ENCODE peak calls at places on chromosomes 6 and 20, in four cellular contexts. I is mesendoderm, U is IMR-90, V is neuronal stem cell. J is an unnamed sample.

GRCh38 chr6:52731719-52732118 is 31.6 kb downstream of the GSTA2 start:
- DNase-seq in I (no peak), V (no peak), U (no peak), J (peak; percentile 50)

GRCh38 chr6:90375681-90376439 is 79.2 kb upstream of the BACH2 start:
- DNase-seq in V (no peak), I (no peak), U (peak; percentile 87), J (no peak)

GRCh38 chr6:84136364-84137050 is 90.9 kb downstream of the CEP162 start:
- DNase-seq in U (peak; percentile 33), V (no peak), I (no peak), J (no peak)

GRCh38 chr6:155872961-155873360 is 417.3 kb upstream of the NOX3 start:
- DNase-seq in U (no peak), V (no peak), I (no peak), J (peak; percentile 34)

GRCh38 chr6:37059344-37060194 is 54.1 kb downstream of the FGD2 start:
- DNase-seq in V (peak; percentile 70), I (peak; percentile 98), U (peak; percentile 97), J (peak; percentile 88)

GRCh38 chr20:53899351-53900167 is 170.8 kb downstream of the BCAS1 start:
- DNase-seq in I (no peak), U (peak; percentile 87), V (no peak), J (no peak)

GRCh38 chr20:52490715-52491430 is 299.3 kb upstream of the ZFP64 start:
- DNase-seq in I (peak; percentile 85), U (peak; percentile 98), V (no peak), J (no peak)

GRCh38 chr6:153595903-153596302 is 443.1 kb upstream of the OPRM1 start:
- DNase-seq in I (no peak), U (no peak), V (no peak), J (no peak)

GRCh38 chr6:82711992-82712788 is 348.6 kb downstream of the TPBG start:
- DNase-seq in U (no peak), V (no peak), I (peak; percentile 7), J (no peak)

GRCh38 chr20:25340380-25340779 is 50.3 kb downstream of the ABHD12 start:
- DNase-seq in U (no peak), I (no peak), V (no peak), J (no peak)

GRCh38 chr6:66731310-66731709 is 1024.3 kb upstream of the EYS start:
- DNase-seq in I (no peak), V (no peak), U (no peak), J (no peak)

GRCh38 chr6:167764713-167765479 is 61.8 kb upstream of the AFDN start:
- DNase-seq in U (no peak), I (no peak), V (no peak), J (no peak)

DNA sequence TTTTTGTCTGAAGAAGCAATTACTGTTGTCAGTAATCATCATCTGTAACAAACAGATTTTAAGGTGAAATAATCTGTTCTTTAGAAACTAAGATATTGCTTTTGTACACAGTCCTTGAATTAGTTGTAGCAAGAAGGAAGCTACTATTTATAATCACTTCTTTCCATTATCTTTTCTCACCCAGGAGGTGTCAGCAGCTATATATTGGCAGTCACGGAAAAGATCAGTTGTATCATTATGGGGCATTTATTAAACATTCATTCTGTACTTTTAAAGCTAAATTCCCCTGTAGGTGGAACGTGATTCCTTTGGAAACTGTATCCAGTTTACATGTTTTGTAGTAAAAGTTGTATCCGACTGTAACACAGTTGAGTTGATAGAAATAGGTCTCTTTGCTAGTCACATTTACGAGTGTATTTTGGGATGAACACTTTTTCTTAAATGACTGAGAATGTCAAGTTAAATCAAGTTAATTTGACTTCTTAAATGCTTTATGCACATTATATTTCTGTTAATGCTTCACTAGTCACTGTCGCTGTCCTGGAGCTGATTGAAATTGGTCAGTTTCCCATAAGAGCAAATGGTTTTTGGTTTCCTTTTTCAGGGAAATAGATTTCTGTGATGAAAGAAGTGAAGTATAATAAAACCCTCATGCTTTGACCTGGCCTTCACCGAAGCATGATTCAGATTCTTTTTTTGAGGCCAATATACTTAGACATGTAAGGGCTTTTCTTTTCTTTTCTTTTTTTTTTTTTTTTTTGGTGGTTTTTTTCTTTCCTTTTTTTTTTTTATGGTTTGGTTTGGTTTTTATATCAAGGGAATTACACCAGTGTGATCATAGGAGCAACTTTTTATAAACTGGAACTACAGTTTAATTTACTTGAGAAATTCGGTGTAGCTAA is 5.1 kb downstream of the QKI start:
- DNase-seq in I (no peak), V (no peak), U (peak; percentile 44), J (no peak)
- H3K27ac ChIP-seq in I (no peak overlapping the region), V (no peak overlapping the region), U (no peak overlapping the region), J (no peak overlapping the region)

GRCh38 chr6:157985378-157986155 is 3.9 kb downstream of the SYNJ2 start:
- DNase-seq in I (peak; percentile 65), V (no peak), U (no peak), J (no peak)
- H3K18ac ChIP-seq in I (no peak overlapping the region), V (no peak overlapping the region), U (peak overlapping the region; percentile 58), J (no peak overlapping the region)

DNA sequence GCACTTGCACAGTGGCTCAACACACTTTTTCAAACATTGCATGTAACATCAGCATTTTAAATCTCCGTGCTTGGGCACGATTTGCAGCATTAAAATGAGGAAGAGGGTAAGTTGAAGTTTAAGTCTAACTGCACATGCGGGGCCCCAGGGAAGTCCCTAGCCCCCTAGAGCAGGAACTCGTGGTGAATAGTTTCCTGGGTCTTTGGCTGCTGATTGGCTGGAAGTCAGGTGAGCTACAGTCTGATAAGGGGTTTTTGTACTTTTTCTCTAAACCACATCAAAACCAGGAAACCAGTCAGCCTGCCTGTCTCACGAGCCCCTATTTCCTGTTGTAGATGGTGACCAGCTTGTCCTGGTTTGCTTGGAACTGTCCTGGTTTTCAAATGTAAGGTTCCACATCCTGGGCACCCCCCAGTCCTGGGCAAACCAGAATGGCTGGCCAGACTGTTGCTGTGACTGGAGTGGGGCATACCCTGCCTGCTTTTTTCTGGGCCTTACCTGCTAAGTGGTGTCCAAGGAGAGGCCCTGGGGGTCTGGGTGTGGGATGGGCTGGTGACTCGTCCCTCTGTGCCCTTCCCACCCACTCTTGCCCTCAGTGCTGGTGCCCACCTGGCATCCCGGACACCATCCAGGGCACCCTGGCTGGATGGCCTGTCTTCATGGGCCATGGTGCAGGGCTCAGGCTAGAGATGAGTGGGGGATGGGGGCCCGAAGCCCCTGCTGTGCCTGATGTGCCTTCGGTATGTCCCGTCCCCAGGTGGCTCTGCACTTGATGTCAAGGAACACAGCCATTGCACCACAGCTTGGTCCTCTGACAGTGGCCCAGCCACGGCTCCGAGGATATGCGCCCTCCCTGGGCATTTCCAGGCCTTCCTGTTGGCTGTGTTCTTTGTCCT is 31.8 kb downstream of the SUN5 start:
- DNase-seq in I (peak; percentile 69), U (no peak), V (no peak), J (peak; percentile 47)
- H3K27ac ChIP-seq in I (peak overlapping the region; percentile 92), U (no peak overlapping the region), V (peak overlapping the region; percentile 31), J (no peak overlapping the region)

GRCh38 chr20:31972481-31973386 is 4.8 kb downstream of the XKR7 start:
- DNase-seq in V (no peak), I (peak; percentile 79), U (peak; percentile 36), J (no peak)

GRCh38 chr20:31974975-31975481 is 7.1 kb downstream of the XKR7 start:
- DNase-seq in V (peak; percentile 52), I (peak; percentile 38), U (no peak), J (peak; percentile 76)

GRCh38 chr20:31977080-31977479 is 9.1 kb downstream of the XKR7 start:
- DNase-seq in U (no peak), V (no peak), I (no peak), J (no peak)

GRCh38 chr20:31975874-31976273 is 7.9 kb downstream of the XKR7 start:
- DNase-seq in I (no peak), V (no peak), U (no peak), J (no peak)

DNA sequence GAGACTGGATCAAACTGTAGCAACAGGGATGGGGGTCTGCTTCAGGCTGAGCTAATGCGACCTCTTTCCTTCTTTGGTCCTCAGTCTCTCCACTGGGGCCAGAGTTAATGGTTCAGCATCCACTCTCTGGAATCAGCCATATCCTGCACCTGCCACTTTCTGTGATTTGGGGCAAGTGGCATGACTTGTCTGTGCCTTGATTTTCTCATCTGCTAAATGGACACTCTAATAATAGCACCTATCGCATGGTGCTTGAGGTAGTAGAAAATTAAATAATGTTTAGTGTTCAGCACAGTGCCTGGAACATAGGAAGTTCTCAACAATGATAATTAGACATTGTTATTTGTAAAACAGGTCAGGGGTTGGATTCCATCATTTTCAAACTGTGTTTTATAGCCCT is 6.3 kb downstream of the XKR7 start:
- DNase-seq in U (no peak), I (no peak), V (no peak), J (no peak)
- H3K18ac ChIP-seq in U (no peak overlapping the region), I (no peak overlapping the region), V (no peak overlapping the region), J (no peak overlapping the region)

GRCh38 chr6:21258665-21259064 is 334.9 kb upstream of the SOX4 start:
- DNase-seq in I (no peak), U (no peak), V (no peak), J (no peak)

GRCh38 chr6:21257125-21257524 is 336.4 kb upstream of the SOX4 start:
- DNase-seq in I (no peak), U (no peak), V (no peak), J (no peak)

GRCh38 chr6:21259660-21260059 is 333.9 kb upstream of the SOX4 start:
- DNase-seq in U (no peak), V (no peak), I (peak; percentile 33), J (no peak)

GRCh38 chr6:21256197-21256596 is 337.4 kb upstream of the SOX4 start:
- DNase-seq in U (no peak), I (no peak), V (no peak), J (no peak)
- H3K27ac ChIP-seq in U (no peak overlapping the region), I (no peak overlapping the region), V (no peak overlapping the region), J (no peak overlapping the region)

DNA sequence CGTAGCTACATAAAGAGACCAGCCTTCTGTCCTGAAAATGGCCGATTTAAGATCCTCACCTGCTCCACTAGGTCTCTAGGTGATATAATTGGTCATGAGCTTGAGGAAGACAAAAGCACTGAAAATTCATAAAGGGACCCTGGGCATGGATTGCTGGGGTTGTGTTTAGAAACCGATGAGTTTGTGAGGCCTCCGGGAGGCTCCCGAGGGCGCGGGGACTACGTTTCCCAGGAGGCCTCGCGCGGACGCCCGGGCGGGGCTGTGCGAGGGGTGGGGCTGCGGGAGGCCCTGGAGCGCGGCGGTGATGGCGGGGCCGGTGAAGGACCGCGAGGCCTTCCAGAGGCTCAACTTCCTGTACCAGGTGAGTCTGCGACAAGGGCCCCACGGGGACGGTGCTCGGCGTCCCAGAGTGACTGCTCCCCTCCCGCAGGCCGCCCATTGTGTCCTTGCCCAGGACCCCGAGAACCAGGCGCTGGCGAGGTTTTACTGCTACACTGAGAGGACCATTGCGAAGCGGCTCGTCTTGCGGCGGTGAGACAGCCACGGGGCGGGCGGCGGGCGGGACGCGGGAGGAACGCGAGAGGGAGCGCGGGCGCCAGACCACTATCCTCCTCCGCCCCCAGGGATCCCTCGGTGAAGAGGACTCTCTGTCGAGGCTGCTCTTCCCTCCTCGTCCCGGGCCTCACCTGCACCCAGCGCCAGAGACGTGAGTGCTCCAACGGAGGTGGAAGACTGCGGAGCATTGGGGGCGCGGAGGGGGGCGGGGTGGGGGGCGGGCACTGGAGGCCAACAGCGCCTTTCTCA is at the start of gene RPP21:
- DNase-seq in V (peak; percentile 65), I (peak; percentile 91), U (peak; percentile 70), J (peak; percentile 91)
- H3K18ac ChIP-seq in V (peak within 1 kb of the TSS; percentile 97), I (peak within 1 kb of the TSS; percentile 20), U (peak within 1 kb of the TSS; percentile 76), J (peak within 1 kb of the TSS; percentile 90)

GRCh38 chr6:162463573-162463972 is 264.0 kb downstream of the PRKN start:
- DNase-seq in U (no peak), I (no peak), V (no peak), J (no peak)
- H3K27ac ChIP-seq in U (no peak overlapping the region), I (no peak overlapping the region), V (no peak overlapping the region), J (no peak overlapping the region)